ENCODE peak calls at places on chromosomes 16 and 17, in eight cellular contexts. One of them, this sample, is unnamed.

GRCh38 chr17:32998111-32998892 is 6.7 kb downstream of the SPACA3 start:
- DNase-seq in stimulated activated CD4-positive, alpha-beta T cell treated with anti-CD3 and anti-CD28 coated beads, Interleukin-1b, Interleukin-23, amount 100 ng/mL, for 1 hour: peak; percentile 34
- DNase-seq in sciatic nerve: peak; percentile 92
- DNase-seq in AG04449: no peak
- DNase-seq in amniotic stem cell: peak; percentile 12
- DNase-seq in cardiac fibroblast: peak; percentile 72
- DNase-seq in foreskin fibroblast: peak; percentile 87
- DNase-seq in progenitor cell of endocrine pancreas: peak; percentile 81
- DNase-seq in this sample: peak; percentile 93

GRCh38 chr17:64599187-64599676 is 62.9 kb downstream of the SMURF2 start:
- DNase-seq in stimulated activated CD4-positive, alpha-beta T cell treated with anti-CD3 and anti-CD28 coated beads, Interleukin-1b, Interleukin-23, amount 100 ng/mL, for 1 hour: peak; percentile 2
- DNase-seq in sciatic nerve: no peak
- DNase-seq in AG04449: no peak
- DNase-seq in amniotic stem cell: no peak
- DNase-seq in cardiac fibroblast: no peak
- DNase-seq in foreskin fibroblast: no peak
- DNase-seq in progenitor cell of endocrine pancreas: no peak
- DNase-seq in this sample: no peak

GRCh38 chr17:17877548-17878358 is 41.0 kb upstream of the SREBF1 start:
- DNase-seq in stimulated activated CD4-positive, alpha-beta T cell treated with anti-CD3 and anti-CD28 coated beads, Interleukin-1b, Interleukin-23, amount 100 ng/mL, for 1 hour: no peak
- DNase-seq in sciatic nerve: peak; percentile 77
- DNase-seq in AG04449: peak; percentile 71
- DNase-seq in amniotic stem cell: peak; percentile 84
- DNase-seq in cardiac fibroblast: peak; percentile 98
- DNase-seq in foreskin fibroblast: peak; percentile 87
- DNase-seq in progenitor cell of endocrine pancreas: no peak
- DNase-seq in this sample: peak; percentile 77

GRCh38 chr17:73623247-73623646 is 21.0 kb downstream of the SDK2 start:
- DNase-seq in stimulated activated CD4-positive, alpha-beta T cell treated with anti-CD3 and anti-CD28 coated beads, Interleukin-1b, Interleukin-23, amount 100 ng/mL, for 1 hour: no peak
- DNase-seq in sciatic nerve: no peak
- DNase-seq in AG04449: no peak
- DNase-seq in amniotic stem cell: no peak
- DNase-seq in cardiac fibroblast: no peak
- DNase-seq in foreskin fibroblast: no peak
- DNase-seq in progenitor cell of endocrine pancreas: no peak
- DNase-seq in this sample: no peak

GRCh38 chr17:59366773-59367656 is 35.6 kb downstream of the YPEL2 start:
- DNase-seq in stimulated activated CD4-positive, alpha-beta T cell treated with anti-CD3 and anti-CD28 coated beads, Interleukin-1b, Interleukin-23, amount 100 ng/mL, for 1 hour: no peak
- DNase-seq in sciatic nerve: no peak
- DNase-seq in AG04449: no peak
- DNase-seq in amniotic stem cell: no peak
- DNase-seq in cardiac fibroblast: peak; percentile 67
- DNase-seq in foreskin fibroblast: peak; percentile 52
- DNase-seq in progenitor cell of endocrine pancreas: peak; percentile 28
- DNase-seq in this sample: peak; percentile 51

GRCh38 chr16:27363246-27363632 is 38.7 kb upstream of the IL21R start:
- DNase-seq in stimulated activated CD4-positive, alpha-beta T cell treated with anti-CD3 and anti-CD28 coated beads, Interleukin-1b, Interleukin-23, amount 100 ng/mL, for 1 hour: no peak
- DNase-seq in sciatic nerve: no peak
- DNase-seq in AG04449: no peak
- DNase-seq in amniotic stem cell: no peak
- DNase-seq in cardiac fibroblast: no peak
- DNase-seq in foreskin fibroblast: no peak
- DNase-seq in progenitor cell of endocrine pancreas: no peak
- DNase-seq in this sample: no peak

GRCh38 chr17:72634621-72635020 is 457.9 kb downstream of the SLC39A11 start:
- DNase-seq in stimulated activated CD4-positive, alpha-beta T cell treated with anti-CD3 and anti-CD28 coated beads, Interleukin-1b, Interleukin-23, amount 100 ng/mL, for 1 hour: no peak
- DNase-seq in sciatic nerve: no peak
- DNase-seq in AG04449: no peak
- DNase-seq in amniotic stem cell: no peak
- DNase-seq in cardiac fibroblast: no peak
- DNase-seq in foreskin fibroblast: no peak
- DNase-seq in progenitor cell of endocrine pancreas: no peak
- DNase-seq in this sample: no peak

GRCh38 chr17:73262676-73263642 is 1.3 kb upstream of the CPSF4L start:
- DNase-seq in stimulated activated CD4-positive, alpha-beta T cell treated with anti-CD3 and anti-CD28 coated beads, Interleukin-1b, Interleukin-23, amount 100 ng/mL, for 1 hour: no peak
- DNase-seq in sciatic nerve: no peak
- DNase-seq in AG04449: no peak
- DNase-seq in amniotic stem cell: no peak
- DNase-seq in cardiac fibroblast: peak; percentile 44
- DNase-seq in foreskin fibroblast: peak; percentile 31
- DNase-seq in progenitor cell of endocrine pancreas: no peak
- DNase-seq in this sample: no peak

GRCh38 chr17:81422776-81423697 is 27.8 kb downstream of the BAHCC1 start:
- DNase-seq in stimulated activated CD4-positive, alpha-beta T cell treated with anti-CD3 and anti-CD28 coated beads, Interleukin-1b, Interleukin-23, amount 100 ng/mL, for 1 hour: no peak
- DNase-seq in sciatic nerve: peak; percentile 86
- DNase-seq in AG04449: peak; percentile 79
- DNase-seq in amniotic stem cell: peak; percentile 85
- DNase-seq in cardiac fibroblast: peak; percentile 98
- DNase-seq in foreskin fibroblast: peak; percentile 94
- DNase-seq in progenitor cell of endocrine pancreas: no peak
- DNase-seq in this sample: peak; percentile 54

GRCh38 chr16:71672125-71672524 is 46.1 kb downstream of the MARVELD3 start:
- DNase-seq in stimulated activated CD4-positive, alpha-beta T cell treated with anti-CD3 and anti-CD28 coated beads, Interleukin-1b, Interleukin-23, amount 100 ng/mL, for 1 hour: no peak
- DNase-seq in sciatic nerve: no peak
- DNase-seq in AG04449: no peak
- DNase-seq in amniotic stem cell: no peak
- DNase-seq in cardiac fibroblast: no peak
- DNase-seq in foreskin fibroblast: no peak
- DNase-seq in progenitor cell of endocrine pancreas: no peak
- DNase-seq in this sample: no peak

GRCh38 chr17:35709874-35710273 is 21.6 kb upstream of the RASL10B start:
- DNase-seq in stimulated activated CD4-positive, alpha-beta T cell treated with anti-CD3 and anti-CD28 coated beads, Interleukin-1b, Interleukin-23, amount 100 ng/mL, for 1 hour: no peak
- DNase-seq in sciatic nerve: no peak
- DNase-seq in AG04449: no peak
- DNase-seq in amniotic stem cell: no peak
- DNase-seq in cardiac fibroblast: peak; percentile 39
- DNase-seq in foreskin fibroblast: peak; percentile 61
- DNase-seq in progenitor cell of endocrine pancreas: no peak
- DNase-seq in this sample: no peak

GRCh38 chr16:88383401-88384221 is 852 bp downstream of the ZNF469 start:
- DNase-seq in stimulated activated CD4-positive, alpha-beta T cell treated with anti-CD3 and anti-CD28 coated beads, Interleukin-1b, Interleukin-23, amount 100 ng/mL, for 1 hour: no peak
- DNase-seq in sciatic nerve: peak; percentile 67
- DNase-seq in AG04449: no peak
- DNase-seq in amniotic stem cell: peak; percentile 37
- DNase-seq in cardiac fibroblast: peak; percentile 51
- DNase-seq in foreskin fibroblast: peak; percentile 82
- DNase-seq in progenitor cell of endocrine pancreas: peak; percentile 38
- DNase-seq in this sample: peak; percentile 36

GRCh38 chr17:5921919-5922318 is 148.3 kb upstream of the WSCD1 start:
- DNase-seq in stimulated activated CD4-positive, alpha-beta T cell treated with anti-CD3 and anti-CD28 coated beads, Interleukin-1b, Interleukin-23, amount 100 ng/mL, for 1 hour: no peak
- DNase-seq in sciatic nerve: no peak
- DNase-seq in AG04449: no peak
- DNase-seq in amniotic stem cell: no peak
- DNase-seq in cardiac fibroblast: no peak
- DNase-seq in foreskin fibroblast: peak; percentile 34
- DNase-seq in progenitor cell of endocrine pancreas: no peak
- DNase-seq in this sample: no peak

GRCh38 chr17:47604268-47604927 is 45.3 kb upstream of the KPNB1 start:
- DNase-seq in stimulated activated CD4-positive, alpha-beta T cell treated with anti-CD3 and anti-CD28 coated beads, Interleukin-1b, Interleukin-23, amount 100 ng/mL, for 1 hour: no peak
- DNase-seq in sciatic nerve: no peak
- DNase-seq in AG04449: no peak
- DNase-seq in amniotic stem cell: no peak
- DNase-seq in cardiac fibroblast: peak; percentile 45
- DNase-seq in foreskin fibroblast: peak; percentile 26
- DNase-seq in progenitor cell of endocrine pancreas: no peak
- DNase-seq in this sample: no peak

GRCh38 chr16:15810411-15810810 is 46.4 kb downstream of the MYH11 start:
- DNase-seq in stimulated activated CD4-positive, alpha-beta T cell treated with anti-CD3 and anti-CD28 coated beads, Interleukin-1b, Interleukin-23, amount 100 ng/mL, for 1 hour: no peak
- DNase-seq in sciatic nerve: peak; percentile 19
- DNase-seq in AG04449: no peak
- DNase-seq in amniotic stem cell: no peak
- DNase-seq in cardiac fibroblast: no peak
- DNase-seq in foreskin fibroblast: peak; percentile 18
- DNase-seq in progenitor cell of endocrine pancreas: no peak
- DNase-seq in this sample: no peak

GRCh38 chr16:85027968-85028637 is 508 bp downstream of the KIAA0513 start:
- DNase-seq in stimulated activated CD4-positive, alpha-beta T cell treated with anti-CD3 and anti-CD28 coated beads, Interleukin-1b, Interleukin-23, amount 100 ng/mL, for 1 hour: no peak
- DNase-seq in sciatic nerve: no peak
- DNase-seq in AG04449: no peak
- DNase-seq in amniotic stem cell: no peak
- DNase-seq in cardiac fibroblast: no peak
- DNase-seq in foreskin fibroblast: no peak
- DNase-seq in progenitor cell of endocrine pancreas: no peak
- DNase-seq in this sample: no peak

GRCh38 chr16:56615353-56615752 is 7.0 kb downstream of the MT2A start:
- DNase-seq in stimulated activated CD4-positive, alpha-beta T cell treated with anti-CD3 and anti-CD28 coated beads, Interleukin-1b, Interleukin-23, amount 100 ng/mL, for 1 hour: no peak
- DNase-seq in sciatic nerve: no peak
- DNase-seq in AG04449: no peak
- DNase-seq in amniotic stem cell: no peak
- DNase-seq in cardiac fibroblast: peak; percentile 36
- DNase-seq in foreskin fibroblast: peak; percentile 78
- DNase-seq in progenitor cell of endocrine pancreas: no peak
- DNase-seq in this sample: no peak

GRCh38 chr17:66952031-66952524 is 12.4 kb upstream of the CACNG4 start:
- DNase-seq in stimulated activated CD4-positive, alpha-beta T cell treated with anti-CD3 and anti-CD28 coated beads, Interleukin-1b, Interleukin-23, amount 100 ng/mL, for 1 hour: no peak
- DNase-seq in sciatic nerve: no peak
- DNase-seq in AG04449: peak; percentile 85
- DNase-seq in amniotic stem cell: peak; percentile 32
- DNase-seq in cardiac fibroblast: peak; percentile 57
- DNase-seq in foreskin fibroblast: peak; percentile 71
- DNase-seq in progenitor cell of endocrine pancreas: no peak
- DNase-seq in this sample: no peak

GRCh38 chr16:984106-984505 is 2.5 kb downstream of the SOX8 start:
- DNase-seq in stimulated activated CD4-positive, alpha-beta T cell treated with anti-CD3 and anti-CD28 coated beads, Interleukin-1b, Interleukin-23, amount 100 ng/mL, for 1 hour: no peak
- DNase-seq in sciatic nerve: no peak
- DNase-seq in AG04449: no peak
- DNase-seq in amniotic stem cell: no peak
- DNase-seq in cardiac fibroblast: no peak
- DNase-seq in foreskin fibroblast: no peak
- DNase-seq in progenitor cell of endocrine pancreas: no peak
- DNase-seq in this sample: no peak

GRCh38 chr17:8458128-8458527 is 22.4 kb downstream of the NDEL1 start:
- DNase-seq in stimulated activated CD4-positive, alpha-beta T cell treated with anti-CD3 and anti-CD28 coated beads, Interleukin-1b, Interleukin-23, amount 100 ng/mL, for 1 hour: no peak
- DNase-seq in sciatic nerve: no peak
- DNase-seq in AG04449: no peak
- DNase-seq in amniotic stem cell: no peak
- DNase-seq in cardiac fibroblast: no peak
- DNase-seq in foreskin fibroblast: no peak
- DNase-seq in progenitor cell of endocrine pancreas: no peak
- DNase-seq in this sample: no peak

GRCh38 chr17:47694018-47694817 is at the start of gene TBKBP1:
- DNase-seq in stimulated activated CD4-positive, alpha-beta T cell treated with anti-CD3 and anti-CD28 coated beads, Interleukin-1b, Interleukin-23, amount 100 ng/mL, for 1 hour: no peak
- DNase-seq in sciatic nerve: peak; percentile 80
- DNase-seq in AG04449: no peak
- DNase-seq in amniotic stem cell: no peak
- DNase-seq in cardiac fibroblast: peak; percentile 80
- DNase-seq in foreskin fibroblast: peak; percentile 67
- DNase-seq in progenitor cell of endocrine pancreas: peak; percentile 80
- DNase-seq in this sample: peak; percentile 70

GRCh38 chr17:57085448-57086068 is 512 bp downstream of the AKAP1 start:
- DNase-seq in stimulated activated CD4-positive, alpha-beta T cell treated with anti-CD3 and anti-CD28 coated beads, Interleukin-1b, Interleukin-23, amount 100 ng/mL, for 1 hour: no peak
- DNase-seq in sciatic nerve: peak; percentile 80
- DNase-seq in AG04449: no peak
- DNase-seq in amniotic stem cell: no peak
- DNase-seq in cardiac fibroblast: peak; percentile 38
- DNase-seq in foreskin fibroblast: peak; percentile 74
- DNase-seq in progenitor cell of endocrine pancreas: peak; percentile 50
- DNase-seq in this sample: peak; percentile 56

This sample was measured in testis.